ENCODE peak calls at places on chromosome 9, in six cellular contexts. A, W, N, T, U and X are unnamed samples.
A peak's percentile ranks its signal among the peaks of the same experiment; 100 is the strongest.

GRCh38 chr9:87639949-87640348 is 86.0 kb upstream of the CTSL start:
- DNase-seq in A (no peak), W (no peak), N (no peak), T (no peak), U (no peak), X (no peak)

GRCh38 chr9:15831384-15831783 is 278.5 kb downstream of the CCDC171 start:
- DNase-seq in A (no peak), W (no peak), N (no peak), T (no peak), U (no peak), X (no peak)

GRCh38 chr9:87077986-87078385 is 130.7 kb upstream of the GAS1 start:
- DNase-seq in A (no peak), W (no peak), N (no peak), T (no peak), U (no peak), X (no peak)

GRCh38 chr9:136674786-136675349 is 12.2 kb downstream of the EGFL7 start:
- DNase-seq in A (no peak), W (no peak), N (no peak), T (no peak), U (no peak), X (no peak)

GRCh38 chr9:73093740-73094379 is 57.8 kb upstream of the ANXA1 start:
- DNase-seq in A (no peak), W (no peak), N (no peak), T (no peak), U (no peak), X (no peak)

GRCh38 chr9:137905740-137906139 is 28.2 kb downstream of the CACNA1B start:
- DNase-seq in A (no peak), W (no peak), N (peak; percentile 19), T (no peak), U (no peak), X (no peak)

GRCh38 chr9:23747088-23747748 is 78.8 kb downstream of the ELAVL2 start:
- DNase-seq in A (no peak), W (no peak), N (no peak), T (no peak), U (no peak), X (no peak)

GRCh38 chr9:13770956-13771355 is 491.5 kb upstream of the MPDZ start:
- DNase-seq in A (no peak), W (no peak), N (no peak), T (no peak), U (no peak), X (no peak)

GRCh38 chr9:104875320-104875719 is 52.6 kb downstream of the ABCA1 start:
- DNase-seq in A (no peak), W (no peak), N (no peak), T (no peak), U (no peak), X (no peak)

GRCh38 chr9:138077126-138077525 is 199.5 kb downstream of the CACNA1B start:
- DNase-seq in A (no peak), W (no peak), N (peak; percentile 65), T (no peak), U (no peak), X (no peak)

GRCh38 chr9:104758974-104759373 is 5.0 kb upstream of the NIPSNAP3B start:
- DNase-seq in A (no peak), W (no peak), N (no peak), T (no peak), U (no peak), X (peak; percentile 63)

GRCh38 chr9:131441441-131441840 is 47.6 kb downstream of the PRRC2B start:
- DNase-seq in A (no peak), W (no peak), N (no peak), T (no peak), U (no peak), X (no peak)

GRCh38 chr9:104866186-104866585 is 61.8 kb downstream of the ABCA1 start:
- DNase-seq in A (no peak), W (no peak), N (no peak), T (no peak), U (no peak), X (no peak)

GRCh38 chr9:5052858-5053257 is 67.8 kb downstream of the JAK2 start:
- DNase-seq in A (no peak), W (no peak), N (no peak), T (no peak), U (no peak), X (no peak)

GRCh38 chr9:81374881-81375280 is 314.5 kb downstream of the TLE1 start:
- DNase-seq in A (no peak), W (no peak), N (no peak), T (no peak), U (no peak), X (no peak)

GRCh38 chr9:23851024-23851629 is 25.1 kb upstream of the ELAVL2 start:
- DNase-seq in A (peak; percentile 73), W (no peak), N (no peak), T (peak; percentile 2), U (no peak), X (peak; percentile 66)

GRCh38 chr9:74041588-74041987 is 455.5 kb upstream of the RORB start:
- DNase-seq in A (no peak), W (no peak), N (no peak), T (no peak), U (no peak), X (no peak)

GRCh38 chr9:132078369-132079356 is 1.0 kb downstream of the MED27 start:
- DNase-seq in A (no peak), W (no peak), N (peak; percentile 87), T (no peak), U (peak; percentile 12), X (peak; percentile 46)

GRCh38 chr9:113988385-113988784 is 89.7 kb downstream of the AMBP start:
- DNase-seq in A (no peak), W (no peak), N (no peak), T (no peak), U (no peak), X (no peak)

GRCh38 chr9:131618071-131618479 is 72.8 kb downstream of the PRRT1B start:
- DNase-seq in A (no peak), W (no peak), N (no peak), T (no peak), U (no peak), X (peak; percentile 86)

GRCh38 chr9:109448223-109448622 is 49.9 kb downstream of the PTPN3 start:
- DNase-seq in A (no peak), W (no peak), N (no peak), T (no peak), U (no peak), X (peak; percentile 51)

GRCh38 chr9:97710356-97711222 is 13.4 kb upstream of the XPA start:
- DNase-seq in A (peak; percentile 65), W (peak; percentile 14), N (no peak), T (peak; percentile 75), U (peak; percentile 40), X (peak; percentile 86)

GRCh38 chr9:89579741-89580395 is 24.9 kb upstream of the GADD45G start:
- DNase-seq in A (no peak), W (no peak), N (peak; percentile 45), T (no peak), U (no peak), X (no peak)

GRCh38 chr9:72459308-72459707 is 62.1 kb upstream of the TMC1 start:
- DNase-seq in A (no peak), W (no peak), N (no peak), T (no peak), U (no peak), X (peak; percentile 94)

GRCh38 chr9:6986416-6986815 is 228.6 kb downstream of the KDM4C start:
- DNase-seq in A (no peak), W (no peak), N (no peak), T (no peak), U (no peak), X (no peak)

GRCh38 chr9:118326326-118326725 is 622.1 kb downstream of the TLR4 start:
- DNase-seq in A (no peak), W (no peak), N (no peak), T (no peak), U (no peak), X (no peak)

GRCh38 chr9:135156525-135157510 is 69.3 kb downstream of the OLFM1 start:
- DNase-seq in A (peak; percentile 90), W (no peak), N (no peak), T (peak; percentile 53), U (peak; percentile 22), X (peak; percentile 69)

GRCh38 chr9:31272456-31273295 is 1111.8 kb upstream of the ACO1 start:
- DNase-seq in A (no peak), W (no peak), N (no peak), T (no peak), U (no peak), X (no peak)

GRCh38 chr9:18874069-18874468 is 158.9 kb downstream of the SAXO1 start:
- DNase-seq in A (no peak), W (no peak), N (no peak), T (no peak), U (no peak), X (no peak)

DNA sequence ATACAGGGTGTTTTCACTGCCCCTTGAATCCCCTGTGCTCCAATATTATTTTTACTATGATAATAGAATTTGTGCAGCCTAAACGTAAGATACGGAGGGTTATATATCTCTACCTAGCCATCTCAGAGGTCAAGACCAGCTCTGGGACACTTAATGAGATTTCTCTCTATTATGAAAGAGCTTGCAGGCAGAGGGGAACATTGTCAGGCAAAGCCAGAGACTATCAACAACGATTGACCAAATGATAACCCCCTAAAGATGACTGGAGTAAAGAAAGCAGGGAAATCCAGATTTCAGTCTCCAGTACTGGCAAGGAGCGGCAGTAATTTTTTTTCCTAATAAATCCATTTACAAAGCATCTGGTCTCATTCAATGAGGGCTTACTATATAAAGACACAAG is 59.8 kb upstream of the LPAR1 start:
- DNase-seq in A (no peak), W (no peak), N (no peak), T (no peak), U (no peak), X (no peak)
- H3K4me1 ChIP-seq in A (no peaks in the 10 kb centered on the region), W (no peaks in the 10 kb centered on the region), N (peaks cover 4% of the 10 kb centered on the region), T (peaks cover 13% of the 10 kb centered on the region), U (no peaks in the 10 kb centered on the region), X (peaks cover 13% of the 10 kb centered on the region)

GRCh38 chr9:133928248-133928764 is 63.8 kb downstream of the VAV2 start:
- DNase-seq in A (no peak), W (no peak), N (no peak), T (no peak), U (no peak), X (no peak)
- H3K4me3 ChIP-seq in A (no peak overlapping the region), W (no peak overlapping the region), N (no peak overlapping the region), T (no peak overlapping the region), U (no peak overlapping the region), X (no peak overlapping the region)

DNA sequence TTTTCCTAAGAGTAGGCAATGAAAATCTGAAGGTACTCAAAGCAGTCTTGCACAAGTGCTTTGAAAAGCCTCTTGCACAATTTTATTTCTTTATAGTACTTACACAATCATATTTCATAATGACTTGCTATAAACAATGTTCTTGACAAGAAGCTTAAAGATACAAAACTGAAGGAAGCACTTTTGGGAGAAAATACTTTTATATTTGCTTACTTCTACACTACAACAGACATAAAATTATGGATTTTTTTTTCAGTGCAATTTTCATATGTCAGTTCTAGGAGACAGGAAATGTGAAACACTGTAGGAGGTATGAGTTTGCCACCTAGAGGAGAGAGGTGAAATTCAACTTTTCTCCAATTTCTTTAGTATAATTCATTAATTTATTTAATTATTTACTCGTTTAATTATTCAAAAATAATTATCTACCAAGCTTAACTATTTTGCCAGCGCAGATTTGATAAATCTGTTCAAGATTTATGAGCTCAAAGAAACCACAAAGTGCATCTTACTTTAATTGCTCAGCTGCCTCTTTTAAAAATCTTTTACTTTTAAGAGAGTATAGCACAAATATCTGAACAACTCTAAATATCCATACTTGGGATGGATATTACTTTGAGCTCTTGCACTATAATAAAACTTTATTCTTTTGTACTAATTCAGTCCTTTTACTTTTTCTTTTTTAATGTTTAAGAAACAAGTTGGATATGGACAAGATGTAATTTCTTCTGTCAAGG is 29.0 kb upstream of the CDKN2B start:
- DNase-seq in A (no peak), W (no peak), N (no peak), T (no peak), U (no peak), X (peak; percentile 46)
- H3K4me1 ChIP-seq in A (no peaks in the 10 kb centered on the region), W (peaks cover 7% of the 10 kb centered on the region), N (no peaks in the 10 kb centered on the region), T (no peaks in the 10 kb centered on the region), U (no peaks in the 10 kb centered on the region), X (peaks cover 28% of the 10 kb centered on the region)

GRCh38 chr9:34328983-34329832 is at the start of the genes KIF24 and NUDT2:
- DNase-seq in A (peak; percentile 100), W (peak; percentile 93), N (peak; percentile 98), T (peak; percentile 100), U (peak; percentile 98), X (peak; percentile 98)
- H3K4me3 ChIP-seq in A (peak within 1 kb of the TSS; percentile 76), W (peak within 1 kb of the TSS; percentile 79), N (peak within 1 kb of the TSS; percentile 76), T (peak within 1 kb of the TSS; percentile 97), U (peak within 1 kb of the TSS; percentile 75), X (peak within 1 kb of the TSS; percentile 75)